ENCODE peak calls at places on chromosomes 1 and 21, in six cellular contexts. D is tibial artery; W is Peyer's patch; Q is brain microvascular endothelial cell; G is body of pancreas; B is CD8-positive, alpha-beta memory T cell. R is an unnamed sample.

GRCh38 chr1:164637461-164638375 is 78.7 kb downstream of the PBX1 start:
- DNase-seq in D (peak), W (no peak), Q (peak), G (peak), B (no peak), R (no peak)

GRCh38 chr1:85935234-85935633 is 221.3 kb downstream of the COL24A1 start:
- DNase-seq in D (no peak), W (no peak), Q (no peak), G (no peak), B (no peak), R (no peak)

GRCh38 chr1:26598890-26599289 is 69.3 kb downstream of the RPS6KA1 start:
- DNase-seq in D (no peak), W (no peak), Q (no peak), G (no peak), B (no peak), R (no peak)

GRCh38 chr1:160658162-160658955 is 11.5 kb upstream of the SLAMF1 start:
- DNase-seq in D (no peak), W (no peak), Q (no peak), G (no peak), B (no peak), R (peak)

GRCh38 chr1:96474985-96475743 is 246.4 kb upstream of the PTBP2 start:
- DNase-seq in D (no peak), W (no peak), Q (no peak), G (no peak), B (no peak), R (no peak)

GRCh38 chr1:20847619-20848080 is 60.5 kb upstream of the HP1BP3 start:
- DNase-seq in D (no peak), W (no peak), Q (no peak), G (no peak), B (no peak), R (no peak)

GRCh38 chr1:71074681-71075080 is 6.2 kb downstream of the ZRANB2 start:
- DNase-seq in D (no peak), W (no peak), Q (no peak), G (no peak), B (no peak), R (no peak)

GRCh38 chr1:85334962-85335361 is 58.5 kb upstream of the BCL10 start:
- DNase-seq in D (no peak), W (no peak), Q (no peak), G (no peak), B (no peak), R (no peak)

GRCh38 chr1:151147685-151148084 is 1.3 kb upstream of the SEMA6C start:
- DNase-seq in D (no peak), W (peak), Q (no peak), G (no peak), B (no peak), R (peak)

GRCh38 chr1:27292111-27292510 is 29.9 kb upstream of the TMEM222 start:
- DNase-seq in D (no peak), W (no peak), Q (peak), G (no peak), B (no peak), R (peak)

GRCh38 chr1:110438883-110439282 is 12.1 kb upstream of the PROK1 start:
- DNase-seq in D (no peak), W (no peak), Q (no peak), G (no peak), B (no peak), R (no peak)

GRCh38 chr1:6438047-6438525 is 13.5 kb downstream of the ESPN start:
- DNase-seq in D (no peak), W (peak), Q (no peak), G (peak), B (peak), R (peak)

GRCh38 chr1:21853130-21853424 is 41.0 kb downstream of the LDLRAD2 start:
- DNase-seq in D (no peak), W (no peak), Q (no peak), G (no peak), B (no peak), R (no peak)

GRCh38 chr1:111836111-111836510 is 80.4 kb downstream of the DDX20 start:
- DNase-seq in D (no peak), W (no peak), Q (no peak), G (no peak), B (no peak), R (no peak)

GRCh38 chr21:39137248-39138186 is 45.7 kb downstream of the PSMG1 start:
- DNase-seq in D (no peak), W (no peak), Q (peak), G (no peak), B (no peak), R (no peak)

GRCh38 chr1:90613371-90613770 is 103.7 kb downstream of the BARHL2 start:
- DNase-seq in D (no peak), W (no peak), Q (no peak), G (no peak), B (no peak), R (no peak)

DNA sequence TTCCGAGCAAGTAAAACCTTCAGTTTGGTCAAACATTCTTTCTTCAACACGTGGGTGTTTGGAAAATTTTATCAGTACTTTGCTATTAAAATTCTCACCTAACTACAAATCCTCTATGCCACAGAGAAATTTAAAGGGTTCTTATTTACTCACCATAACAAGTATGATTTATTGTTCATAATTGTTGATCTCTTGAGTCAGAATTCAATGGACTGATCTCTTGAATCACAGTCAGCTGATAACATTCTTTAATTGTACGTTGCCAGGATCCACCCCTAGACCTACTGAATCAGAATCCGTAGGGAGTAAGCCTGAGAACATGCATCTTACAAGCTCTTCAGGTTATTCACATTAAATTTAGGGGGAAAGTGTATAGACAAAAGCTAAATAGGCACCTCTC is 51.2 kb downstream of the DIPK1A start:
- DNase-seq in D (no peak), W (no peak), Q (no peak), G (no peak), B (no peak), R (no peak)
- H3K27ac ChIP-seq in D (no peak), W (no peak), Q (no peak), G (no peak), B (no peak), R (no peak)

GRCh38 chr1:209390764-209391163 is 192.8 kb upstream of the CAMK1G start:
- DNase-seq in D (no peak), W (no peak), Q (no peak), G (no peak), B (no peak), R (no peak)

GRCh38 chr1:209387271-209387968 is 196.1 kb upstream of the CAMK1G start:
- DNase-seq in D (no peak), W (no peak), Q (no peak), G (no peak), B (no peak), R (no peak)

GRCh38 chr1:209387969-209388329 is 195.6 kb upstream of the CAMK1G start:
- DNase-seq in D (no peak), W (no peak), Q (peak), G (no peak), B (no peak), R (no peak)

GRCh38 chr1:209388358-209388757 is 195.2 kb upstream of the CAMK1G start:
- DNase-seq in D (no peak), W (no peak), Q (no peak), G (no peak), B (no peak), R (no peak)

DNA sequence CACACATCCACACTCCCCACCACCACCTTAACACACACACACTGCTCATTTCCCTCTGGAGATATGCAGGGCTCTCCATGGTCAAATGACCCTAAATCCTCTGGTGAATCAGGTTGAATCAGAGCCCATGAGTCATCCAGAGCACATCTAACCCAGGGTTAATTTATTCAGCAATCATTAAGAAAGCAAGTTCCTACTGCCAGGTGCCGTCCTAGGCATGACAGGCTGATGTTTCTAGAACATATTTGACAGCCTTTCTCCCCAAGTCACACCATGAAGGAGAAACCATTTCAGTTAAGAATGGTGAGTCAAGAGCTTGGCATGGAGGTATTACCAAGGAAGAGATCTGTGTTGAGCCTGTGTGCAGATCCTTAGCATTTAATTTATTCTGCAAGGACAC is 194.3 kb upstream of the CAMK1G start:
- DNase-seq in D (no peak), W (no peak), Q (peak), G (no peak), B (no peak), R (no peak)
- H3K27ac ChIP-seq in D (no peak), W (no peak), Q (peak), G (no peak), B (no peak), R (no peak)

GRCh38 chr1:230074762-230075161 is 7.7 kb downstream of the GALNT2 start:
- DNase-seq in D (no peak), W (peak), Q (no peak), G (no peak), B (no peak), R (no peak)
- H3K27ac ChIP-seq in D (peak), W (no peak), Q (no peak), G (no peak), B (no peak), R (no peak)

GRCh38 chr1:208178091-208178529 is 66.1 kb downstream of the PLXNA2 start:
- DNase-seq in D (peak), W (no peak), Q (no peak), G (peak), B (no peak), R (peak)

GRCh38 chr1:208181259-208181816 is 62.8 kb downstream of the PLXNA2 start:
- DNase-seq in D (no peak), W (no peak), Q (no peak), G (no peak), B (no peak), R (no peak)

GRCh38 chr1:208177656-208178055 is 66.5 kb downstream of the PLXNA2 start:
- DNase-seq in D (no peak), W (peak), Q (no peak), G (no peak), B (no peak), R (peak)

GRCh38 chr1:208179303-208179702 is 64.9 kb downstream of the PLXNA2 start:
- DNase-seq in D (no peak), W (peak), Q (no peak), G (peak), B (no peak), R (peak)

DNA sequence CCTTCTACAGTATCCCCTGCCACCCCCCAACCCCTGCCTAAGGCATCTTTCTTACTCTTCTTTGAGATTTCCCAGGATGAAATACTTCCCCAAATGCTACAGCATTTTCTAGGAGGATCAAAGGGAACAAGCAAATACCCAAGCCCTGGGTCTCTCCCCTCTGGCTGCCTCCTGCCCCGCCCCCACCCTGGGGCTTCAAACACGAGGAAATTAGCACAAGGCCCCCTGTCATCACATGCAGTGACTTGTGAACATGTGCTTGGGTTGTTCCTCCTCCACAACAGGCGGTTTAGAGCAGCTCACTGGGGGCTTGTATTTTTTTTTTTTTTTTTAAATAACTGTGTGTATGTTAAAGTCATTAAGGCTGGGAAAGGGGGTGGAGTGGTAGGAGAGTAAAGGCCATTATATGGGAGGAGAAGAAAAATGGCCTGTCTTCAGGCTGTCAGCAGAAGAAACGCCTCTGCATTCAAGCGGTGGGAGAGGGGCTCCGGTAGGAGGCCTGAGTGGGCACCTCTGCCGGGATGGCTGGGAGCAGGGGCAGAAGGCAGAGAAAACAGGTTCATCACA is 64.3 kb downstream of the PLXNA2 start:
- DNase-seq in D (no peak), W (no peak), Q (no peak), G (no peak), B (no peak), R (no peak)
- H3K27ac ChIP-seq in D (no peak), W (peak), Q (no peak), G (no peak), B (no peak), R (no peak)